ENCODE peak calls at places on chromosome 1, in five cellular contexts. Z is RPMI7951, U is HuH-7.5, G is fibroblast of the conjunctiva, T is glutamatergic neuron. O is an unnamed sample.

GRCh38 chr1:30302808-30303310 is 420.5 kb downstream of the MATN1 start:
- DNase-seq in Z (no peak), U (no peak), G (no peak), T (no peak), O (no peak)

GRCh38 chr1:211675230-211676105 is at the start of gene NEK2:
- DNase-seq in Z (peak), U (peak), G (peak), T (peak), O (peak)

GRCh38 chr1:6397844-6398243 is 4.3 kb upstream of the ACOT7 start:
- DNase-seq in Z (no peak), U (no peak), G (no peak), T (no peak), O (no peak)

GRCh38 chr1:177517556-177517955 is 346.8 kb downstream of the BRINP2 start:
- DNase-seq in Z (no peak), U (no peak), G (no peak), T (no peak), O (no peak)

GRCh38 chr1:150576794-150577556 is 2.4 kb downstream of the MCL1 start:
- DNase-seq in Z (peak), U (no peak), G (no peak), T (no peak), O (no peak)

GRCh38 chr1:212457740-212458338 is 25.1 kb downstream of the NENF start:
- DNase-seq in Z (peak), U (no peak), G (peak), T (peak), O (peak)

GRCh38 chr1:207414606-207415108 is 39.5 kb upstream of the CR2 start:
- DNase-seq in Z (no peak), U (no peak), G (no peak), T (no peak), O (no peak)

GRCh38 chr1:162530318-162530984 is 31.1 kb upstream of the UAP1 start:
- DNase-seq in Z (no peak), U (no peak), G (no peak), T (no peak), O (no peak)

GRCh38 chr1:167650266-167651160 is 20.5 kb downstream of the RCSD1 start:
- DNase-seq in Z (no peak), U (no peak), G (no peak), T (no peak), O (no peak)

GRCh38 chr1:61741682-61742619 is at the start of gene PATJ:
- DNase-seq in Z (peak), U (no peak), G (no peak), T (peak), O (peak)

GRCh38 chr1:203764105-203765028 is 616 bp upstream of the LAX1 start:
- DNase-seq in Z (no peak), U (no peak), G (no peak), T (no peak), O (no peak)

GRCh38 chr1:151402764-151403163 is 3.4 kb downstream of the PSMB4 start:
- DNase-seq in Z (no peak), U (no peak), G (no peak), T (no peak), O (no peak)

GRCh38 chr1:17168480-17168878 is 36.4 kb upstream of the PADI1 start:
- DNase-seq in Z (peak), U (no peak), G (peak), T (no peak), O (no peak)

GRCh38 chr1:61202854-61203603 is 120.7 kb downstream of the NFIA start:
- DNase-seq in Z (no peak), U (no peak), G (peak), T (no peak), O (no peak)

GRCh38 chr1:164921493-164921892 is 362.5 kb downstream of the PBX1 start:
- DNase-seq in Z (no peak), U (no peak), G (no peak), T (no peak), O (no peak)

GRCh38 chr1:215637041-215637573 is 70.0 kb downstream of the KCTD3 start:
- DNase-seq in Z (peak), U (peak), G (peak), T (no peak), O (no peak)

GRCh38 chr1:206809504-206810084 is 37.3 kb upstream of the IL10 start:
- DNase-seq in Z (peak), U (no peak), G (no peak), T (no peak), O (no peak)

GRCh38 chr1:76547916-76548315 is 319.4 kb upstream of the ST6GALNAC5 start:
- DNase-seq in Z (no peak), U (no peak), G (no peak), T (no peak), O (no peak)

GRCh38 chr1:191396622-191397021 is 761.6 kb upstream of the RGS18 start:
- DNase-seq in Z (no peak), U (no peak), G (no peak), T (no peak), O (no peak)

GRCh38 chr1:52127181-52128175 is 14.4 kb upstream of the ZFYVE9 start:
- DNase-seq in Z (peak), U (no peak), G (peak), T (no peak), O (peak)

GRCh38 chr1:220092694-220093093 is 1.2 kb upstream of the IARS2 start:
- DNase-seq in Z (no peak), U (no peak), G (no peak), T (no peak), O (no peak)

GRCh38 chr1:175857756-175858155 is 114.4 kb upstream of the TNR start:
- DNase-seq in Z (no peak), U (no peak), G (no peak), T (no peak), O (no peak)

GRCh38 chr1:90340604-90341003 is 345.7 kb downstream of the ZNF326 start:
- DNase-seq in Z (no peak), U (no peak), G (no peak), T (no peak), O (no peak)

O was measured in nephron progenitor cell.